ENCODE peak calls at places on chromosomes 12 and 14, in four cellular contexts. V, Q, D and O are unnamed samples.

GRCh38 chr12:62866451-62867082 is 68.4 kb downstream of the PPM1H start:
- DNase-seq in V (no peak), Q (peak; percentile 68), D (no peak), O (peak; percentile 36)

GRCh38 chr12:52380271-52380694 is 5.2 kb downstream of the KRT84 start:
- DNase-seq in V (no peak), Q (no peak), D (no peak), O (peak; percentile 8)

GRCh38 chr12:92601680-92602079 is 101.1 kb upstream of the PLEKHG7 start:
- DNase-seq in Q (no peak), D (no peak), V (no peak), O (no peak)

GRCh38 chr12:119693006-119693405 is 25.1 kb downstream of the PRKAB1 start:
- DNase-seq in Q (no peak), D (no peak), V (no peak), O (no peak)

GRCh38 chr14:35401853-35402252 is 2.7 kb downstream of the NFKBIA start:
- DNase-seq in D (no peak), V (no peak), Q (no peak), O (no peak)

GRCh38 chr12:57241556-57242310 is 9.3 kb downstream of the STAC3 start:
- DNase-seq in V (no peak), Q (no peak), D (no peak), O (no peak)

GRCh38 chr12:96720363-96720705 is 186.7 kb upstream of the NEDD1 start:
- DNase-seq in D (no peak), Q (no peak), V (no peak), O (no peak)

GRCh38 chr14:74697543-74697942 is 15.3 kb downstream of the AREL1 start:
- DNase-seq in V (no peak), Q (no peak), D (no peak), O (no peak)

GRCh38 chr12:122371475-122372045 is 50.9 kb downstream of the CLIP1 start:
- DNase-seq in Q (no peak), V (no peak), D (no peak), O (no peak)

GRCh38 chr12:6552140-6552551 is 3.7 kb downstream of the IFFO1 start:
- DNase-seq in D (no peak), Q (no peak), V (no peak), O (no peak)

GRCh38 chr12:33724867-33725266 is 285.2 kb upstream of the SYT10 start:
- DNase-seq in D (no peak), V (no peak), Q (no peak), O (no peak)

GRCh38 chr14:71138236-71139057 is 231.2 kb downstream of the PCNX1 start:
- DNase-seq in D (no peak), Q (no peak), V (no peak), O (no peak)

GRCh38 chr14:50612795-50613194 is 52.9 kb downstream of the ATL1 start:
- DNase-seq in Q (no peak), D (no peak), V (no peak), O (no peak)

GRCh38 chr12:70719084-70719483 is 81.9 kb upstream of the PTPRB start:
- DNase-seq in Q (no peak), D (no peak), V (no peak), O (no peak)

GRCh38 chr12:47843226-47843980 is 23.7 kb upstream of the HDAC7 start:
- DNase-seq in D (no peak), Q (no peak), V (no peak), O (peak; percentile 55)

GRCh38 chr12:112172556-112173324 is 47.4 kb downstream of the TRAFD1 start:
- DNase-seq in D (no peak), V (no peak), Q (no peak), O (no peak)

GRCh38 chr12:54187075-54187474 is 1.7 kb downstream of the SMUG1 start:
- DNase-seq in V (no peak), D (no peak), Q (no peak), O (no peak)

GRCh38 chr14:56119221-56119967 is 1.2 kb downstream of the PELI2 start:
- DNase-seq in D (no peak), Q (no peak), V (no peak), O (no peak)

GRCh38 chr12:12158858-12159257 is 88.1 kb downstream of the BCL2L14 start:
- DNase-seq in D (no peak), Q (no peak), V (no peak), O (no peak)

DNA sequence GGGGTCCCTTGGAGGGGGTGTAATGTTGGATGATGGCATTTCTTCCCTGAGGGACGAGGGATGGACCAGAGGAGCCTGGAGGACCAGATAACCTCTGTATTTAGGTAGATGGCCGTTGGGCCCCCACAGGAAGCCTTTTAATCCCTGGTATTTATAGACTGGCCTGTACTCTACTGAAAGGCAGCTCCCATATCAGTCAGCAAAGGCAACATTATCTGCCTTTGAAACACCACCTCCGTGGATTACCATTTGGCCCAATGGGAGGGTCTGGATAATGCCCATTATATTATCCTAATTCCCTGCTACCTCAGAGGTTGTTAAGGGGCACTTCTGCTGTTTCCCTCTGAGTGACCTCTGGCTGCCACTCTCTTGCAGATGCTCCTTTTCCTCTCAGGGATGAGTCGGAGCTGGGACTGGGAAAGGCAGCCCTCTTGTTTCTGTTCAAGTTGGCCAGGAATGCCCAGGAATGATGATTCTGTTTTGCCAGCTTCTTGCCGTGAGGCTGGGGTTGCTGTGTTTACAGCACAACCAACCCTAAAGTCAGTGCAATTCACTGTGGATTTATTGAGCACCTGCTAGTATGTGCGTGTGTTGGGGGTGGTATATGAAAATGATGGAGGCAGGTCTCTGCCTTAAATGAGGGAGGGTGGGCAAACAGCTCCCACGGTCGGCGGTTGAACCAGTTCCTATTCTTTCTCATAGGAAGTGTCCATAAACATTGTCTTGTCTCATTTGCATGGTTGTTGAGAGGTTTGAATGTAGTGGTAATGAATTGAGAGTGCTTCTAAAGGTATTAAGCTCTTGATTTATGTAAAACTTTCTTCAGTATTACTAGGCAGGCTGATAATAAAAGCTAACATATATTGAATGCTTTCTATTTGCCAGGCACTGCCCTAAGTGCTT is 18.1 kb downstream of the SUSD6 start:
- DNase-seq in Q (no peak), V (no peak), D (no peak), O (no peak)
- H3K4me1 ChIP-seq in Q (peaks cover 60% of the 10 kb centered on the region), V (peaks cover 21% of the 10 kb centered on the region), D (peaks cover 75% of the 10 kb centered on the region), O (peaks cover 7% of the 10 kb centered on the region)

DNA sequence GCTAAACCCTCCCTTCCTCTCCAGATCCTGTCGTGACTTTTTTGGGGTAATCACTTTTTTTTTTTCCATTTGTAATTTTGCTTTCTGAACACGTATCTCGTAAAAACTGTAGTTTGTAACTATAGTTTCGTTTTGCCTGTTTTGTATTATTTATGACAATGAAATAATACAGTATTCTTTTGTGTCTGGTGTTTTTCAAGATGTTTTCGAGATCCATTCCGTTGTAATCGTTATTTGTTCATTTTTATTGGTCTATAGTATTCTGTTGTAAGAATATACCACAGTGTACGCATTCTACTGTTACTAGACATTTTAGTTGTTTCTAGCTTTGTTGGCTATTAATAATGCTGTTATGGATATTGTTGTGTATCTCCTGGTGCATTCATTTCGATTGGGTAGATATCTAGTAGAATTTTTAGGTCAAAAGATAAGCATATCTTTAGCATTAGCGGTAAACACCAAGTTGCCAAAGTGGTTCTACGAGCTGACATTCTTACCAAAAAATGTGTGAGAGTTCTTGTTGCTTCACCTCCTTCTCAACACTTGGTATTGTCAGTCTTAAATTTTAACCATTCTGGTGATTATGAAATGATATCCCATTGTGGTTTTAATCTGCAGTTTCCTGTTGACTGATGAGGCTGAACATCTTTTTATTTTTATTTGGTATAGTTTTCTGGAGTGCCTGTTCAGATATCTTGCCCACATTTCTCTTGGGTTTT is 92.3 kb upstream of the EVL start:
- DNase-seq in D (no peak), Q (no peak), V (no peak), O (no peak)
- H3K4me3 ChIP-seq in D (peak overlapping the region; percentile 70), Q (peak overlapping the region; percentile 90), V (peak overlapping the region; percentile 75), O (peak overlapping the region; percentile 67)

DNA sequence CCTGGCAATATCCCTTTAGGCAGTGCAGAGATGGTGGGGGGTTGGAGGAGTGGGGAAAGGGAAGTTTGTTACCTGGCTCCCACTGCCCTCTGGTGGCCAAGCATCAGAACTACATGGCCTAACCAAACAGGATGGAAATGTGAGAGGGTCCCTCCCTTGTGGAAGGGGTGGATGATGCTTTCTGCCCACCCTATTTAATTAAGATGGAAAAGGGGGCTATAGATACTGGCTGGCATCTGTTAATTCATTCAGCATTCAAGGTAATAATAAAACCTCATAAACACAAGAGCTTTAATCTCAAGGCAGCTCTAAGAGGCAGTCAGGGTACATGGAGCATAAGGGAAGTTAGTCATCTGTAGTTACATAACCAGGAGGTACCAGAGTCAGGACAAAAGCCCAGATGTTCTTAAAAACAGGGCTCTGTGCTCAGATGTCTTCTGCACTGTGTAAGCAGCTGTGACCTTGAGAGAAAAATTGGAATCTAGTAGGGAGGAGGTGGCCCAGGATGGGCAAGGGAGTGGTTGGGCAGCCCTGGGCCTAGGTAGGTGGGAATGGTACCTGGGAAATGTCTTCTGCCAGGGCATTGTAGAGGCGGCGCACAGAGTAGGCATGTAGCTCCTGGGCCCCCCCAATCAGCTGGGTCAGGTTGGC is 4.6 kb downstream of the AP1G2 start:
- DNase-seq in V (no peak), D (no peak), Q (peak; percentile 74), O (no peak)
- TF ChIP-seq SUZ12 in V (no peak), D (no peak), Q (no peak), O (no peak)

DNA sequence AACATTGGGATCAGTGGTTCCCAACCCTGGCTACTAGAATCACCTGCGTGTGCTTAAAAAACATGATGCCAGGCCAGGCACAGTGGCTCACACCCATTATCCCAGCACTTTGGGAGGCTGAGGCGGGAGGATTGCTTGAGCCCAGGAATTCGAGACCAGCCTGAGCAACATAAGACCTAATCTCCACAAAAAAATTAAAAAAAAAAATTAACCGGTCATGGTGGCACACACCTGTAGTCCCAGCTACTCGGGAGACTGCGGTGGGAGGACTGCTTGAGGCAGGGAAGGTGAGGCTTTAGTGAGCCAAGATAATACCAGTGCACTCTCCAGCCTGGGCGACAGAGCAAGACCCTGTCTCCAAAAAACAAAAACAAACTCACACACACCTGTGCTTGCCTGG is 2.0 kb downstream of the KCTD10 start:
- DNase-seq in Q (no peak), D (no peak), V (no peak), O (no peak)
- H3K4me1 ChIP-seq in Q (peaks cover 36% of the 10 kb centered on the region), D (peaks cover 7% of the 10 kb centered on the region), V (no peaks in the 10 kb centered on the region), O (no peaks in the 10 kb centered on the region)

DNA sequence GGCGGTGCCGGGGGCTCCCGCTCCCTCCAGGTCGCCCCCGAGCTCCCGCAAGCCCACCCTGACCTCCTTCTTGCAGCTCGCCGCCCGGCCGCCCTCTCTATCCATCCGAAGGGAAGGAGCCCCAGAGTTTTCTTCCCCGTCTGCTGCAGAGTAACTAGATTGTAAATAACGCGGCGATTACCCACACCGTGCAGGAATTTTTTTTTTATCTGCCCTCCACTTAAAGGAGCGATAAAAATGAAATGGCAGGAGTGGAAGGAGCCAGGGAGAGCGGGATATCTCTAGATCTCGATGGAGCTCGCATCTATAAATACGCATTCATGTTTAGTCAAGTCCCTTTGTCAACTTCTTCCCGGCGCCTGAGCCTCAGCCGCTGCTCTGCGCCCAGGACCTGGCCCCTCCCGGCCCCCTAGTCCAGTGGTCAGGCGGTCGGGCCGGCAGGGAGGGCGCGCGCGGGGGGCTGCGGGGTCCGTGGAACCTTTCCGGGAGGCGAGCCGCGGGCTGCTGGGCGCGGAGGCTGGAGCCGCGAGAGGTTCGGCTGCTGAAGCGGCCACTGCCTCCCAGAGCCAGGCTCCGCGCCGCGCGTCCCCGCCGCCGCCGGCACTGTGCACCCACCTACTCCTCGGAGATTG is 386.0 kb downstream of the BCAT1 start:
- DNase-seq in Q (no peak), D (no peak), V (no peak), O (no peak)
- H3K4me3 ChIP-seq in Q (peak overlapping the region; percentile 46), D (no peak overlapping the region), V (peak overlapping the region; percentile 88), O (peak overlapping the region; percentile 82)

GRCh38 chr14:68363841-68364711 is 428.8 kb downstream of the ZFP36L1 start:
- DNase-seq in V (peak; percentile 34), Q (peak; percentile 44), D (no peak), O (peak; percentile 76)

GRCh38 chr14:68366656-68367055 is 426.2 kb downstream of the ZFP36L1 start:
- DNase-seq in V (no peak), D (no peak), Q (no peak), O (no peak)

GRCh38 chr14:68363401-68363800 is 429.5 kb downstream of the ZFP36L1 start:
- DNase-seq in V (no peak), D (no peak), Q (no peak), O (no peak)

GRCh38 chr14:68364823-68365222 is 428.0 kb downstream of the ZFP36L1 start:
- DNase-seq in D (no peak), V (no peak), Q (no peak), O (no peak)

GRCh38 chr14:68365228-68365627 is 427.6 kb downstream of the ZFP36L1 start:
- DNase-seq in D (no peak), V (no peak), Q (no peak), O (no peak)
- TF ChIP-seq SUZ12 in D (no peak), V (no peak), Q (no peak), O (no peak)